ENCODE peak calls at places on chromosome 21, in four cellular contexts. One of them, this sample, is unnamed.

GRCh38 chr21:14528815-14529214 is 17.3 kb downstream of the SAMSN1 start:
- DNase-seq in astrocyte of the spinal cord: no peak
- DNase-seq in spleen: no peak
- DNase-seq in LoVo: no peak
- DNase-seq in this sample: no peak

GRCh38 chr21:41918561-41919358 is 35.1 kb downstream of the C2CD2 start:
- DNase-seq in astrocyte of the spinal cord: no peak
- DNase-seq in spleen: no peak
- DNase-seq in LoVo: no peak
- DNase-seq in this sample: no peak

GRCh38 chr21:25682382-25682781 is 43.3 kb downstream of the JAM2 start:
- DNase-seq in astrocyte of the spinal cord: no peak
- DNase-seq in spleen: no peak
- DNase-seq in LoVo: no peak
- DNase-seq in this sample: no peak

GRCh38 chr21:45592208-45592619 is 50.0 kb upstream of the SLC19A1 start:
- DNase-seq in astrocyte of the spinal cord: no peak
- DNase-seq in spleen: peak; percentile 71
- DNase-seq in LoVo: no peak
- DNase-seq in this sample: peak; percentile 36

GRCh38 chr21:44956356-44957046 is 16.7 kb downstream of the SLX9 start:
- DNase-seq in astrocyte of the spinal cord: no peak
- DNase-seq in spleen: peak; percentile 71
- DNase-seq in LoVo: no peak
- DNase-seq in this sample: no peak

GRCh38 chr21:31493350-31493880 is 149.4 kb upstream of the TIAM1 start:
- DNase-seq in astrocyte of the spinal cord: no peak
- DNase-seq in spleen: no peak
- DNase-seq in LoVo: no peak
- DNase-seq in this sample: no peak

GRCh38 chr21:44985441-44986401 is 45.9 kb downstream of the SLX9 start:
- DNase-seq in astrocyte of the spinal cord: no peak
- DNase-seq in spleen: peak; percentile 69
- DNase-seq in LoVo: no peak
- DNase-seq in this sample: no peak

GRCh38 chr21:38083534-38083933 is 167.3 kb upstream of the KCNJ6 start:
- DNase-seq in astrocyte of the spinal cord: no peak
- DNase-seq in spleen: no peak
- DNase-seq in LoVo: no peak
- DNase-seq in this sample: no peak

GRCh38 chr21:46127239-46128105 is 27.9 kb downstream of the FTCD start:
- DNase-seq in astrocyte of the spinal cord: no peak
- DNase-seq in spleen: peak; percentile 67
- DNase-seq in LoVo: no peak
- DNase-seq in this sample: no peak

GRCh38 chr21:14376854-14377253 is 6.1 kb downstream of the HSPA13 start:
- DNase-seq in astrocyte of the spinal cord: no peak
- DNase-seq in spleen: no peak
- DNase-seq in LoVo: no peak
- DNase-seq in this sample: no peak

GRCh38 chr21:32813265-32813903 is 41.8 kb upstream of the PAXBP1 start:
- DNase-seq in astrocyte of the spinal cord: no peak
- DNase-seq in spleen: no peak
- DNase-seq in LoVo: no peak
- DNase-seq in this sample: no peak

GRCh38 chr21:14554948-14555347 is 8.8 kb upstream of the SAMSN1 start:
- DNase-seq in astrocyte of the spinal cord: no peak
- DNase-seq in spleen: no peak
- DNase-seq in LoVo: no peak
- DNase-seq in this sample: no peak

GRCh38 chr21:41947596-41948403 is 6.0 kb downstream of the C2CD2 start:
- DNase-seq in astrocyte of the spinal cord: peak; percentile 42
- DNase-seq in spleen: peak; percentile 77
- DNase-seq in LoVo: no peak
- DNase-seq in this sample: no peak

GRCh38 chr21:31310750-31311149 is 33.3 kb downstream of the TIAM1 start:
- DNase-seq in astrocyte of the spinal cord: no peak
- DNase-seq in spleen: no peak
- DNase-seq in LoVo: no peak
- DNase-seq in this sample: no peak

GRCh38 chr21:43921602-43921978 is 56.6 kb downstream of the AGPAT3 start:
- DNase-seq in astrocyte of the spinal cord: no peak
- DNase-seq in spleen: no peak
- DNase-seq in LoVo: no peak
- DNase-seq in this sample: no peak

This sample was measured in naive B cell.